ENCODE peak calls at places on chromosomes 3 and 15, in six cellular contexts. S is AG08396, E is RPMI7951, R is iPS-NIHi11, F is ACHN, K is hypothalamus. B is an unnamed sample.
A peak's percentile ranks its signal among the peaks of the same experiment; 100 is the strongest.

GRCh38 chr3:70947584-70947983 is 635.1 kb upstream of the MDFIC2 start:
- DNase-seq in S (no peak), E (no peak), R (no peak), F (no peak), K (no peak), B (no peak)

GRCh38 chr3:193825617-193826016 is 232.6 kb downstream of the OPA1 start:
- DNase-seq in S (no peak), E (no peak), R (no peak), F (no peak), K (no peak), B (no peak)

GRCh38 chr3:9727041-9727595 is 4.4 kb upstream of the BRPF1 start:
- DNase-seq in S (no peak), E (peak; percentile 49), R (peak; percentile 70), F (peak; percentile 40), K (no peak), B (no peak)

GRCh38 chr3:116614795-116615362 is 94.7 kb upstream of the TUSC7 start:
- DNase-seq in S (no peak), E (no peak), R (peak; percentile 15), F (peak; percentile 14), K (no peak), B (no peak)

GRCh38 chr3:51706021-51706485 is 815 bp upstream of the GRM2 start:
- DNase-seq in S (no peak), E (no peak), R (no peak), F (no peak), K (no peak), B (no peak)

GRCh38 chr3:113495035-113495434 is 19.9 kb downstream of the SPICE1 start:
- DNase-seq in S (peak; percentile 15), E (peak; percentile 37), R (peak; percentile 18), F (peak; percentile 44), K (no peak), B (no peak)

GRCh38 chr15:64653757-64654156 is 121.6 kb downstream of the RBPMS2 start:
- DNase-seq in S (no peak), E (peak; percentile 18), R (no peak), F (peak; percentile 17), K (no peak), B (no peak)

GRCh38 chr3:13207578-13207922 is 134.3 kb upstream of the IQSEC1 start:
- DNase-seq in S (no peak), E (no peak), R (no peak), F (no peak), K (no peak), B (no peak)

GRCh38 chr3:177703788-177704187 is 506.5 kb upstream of the TBL1XR1 start:
- DNase-seq in S (no peak), E (peak; percentile 45), R (no peak), F (no peak), K (no peak), B (no peak)

GRCh38 chr3:189588061-189588817 is 43.0 kb upstream of the TP63 start:
- DNase-seq in S (peak; percentile 13), E (peak; percentile 83), R (no peak), F (no peak), K (no peak), B (no peak)

GRCh38 chr3:127546970-127547733 is 43.4 kb downstream of the TPRA1 start:
- DNase-seq in S (no peak), E (no peak), R (peak; percentile 52), F (no peak), K (no peak), B (no peak)

GRCh38 chr15:35728176-35728938 is 182.4 kb upstream of the DPH6 start:
- DNase-seq in S (no peak), E (no peak), R (no peak), F (no peak), K (no peak), B (peak; percentile 96)

GRCh38 chr15:57782731-57783130 is 76.2 kb downstream of the POLR2M start:
- DNase-seq in S (no peak), E (peak; percentile 28), R (no peak), F (no peak), K (no peak), B (no peak)

GRCh38 chr15:71800835-71801745 is 9.3 kb upstream of the NR2E3 start:
- DNase-seq in S (peak; percentile 78), E (peak; percentile 71), R (peak; percentile 66), F (peak; percentile 80), K (no peak), B (peak; percentile 76)

GRCh38 chr15:69735126-69735525 is 282.5 kb downstream of the RPLP1 start:
- DNase-seq in S (no peak), E (peak; percentile 49), R (peak; percentile 39), F (no peak), K (no peak), B (no peak)

GRCh38 chr15:76963596-76963995 is 31.3 kb upstream of the PSTPIP1 start:
- DNase-seq in S (no peak), E (no peak), R (peak; percentile 39), F (no peak), K (no peak), B (no peak)

GRCh38 chr3:26099692-26100091 is 309.8 kb downstream of the OXSM start:
- DNase-seq in S (no peak), E (no peak), R (no peak), F (no peak), K (no peak), B (peak; percentile 66)

GRCh38 chr3:130901463-130902204 is 7.8 kb downstream of the ATP2C1 start:
- DNase-seq in S (no peak), E (peak; percentile 50), R (no peak), F (no peak), K (no peak), B (no peak)

GRCh38 chr3:14141602-14142315 is 16.9 kb downstream of the TMEM43 start:
- DNase-seq in S (no peak), E (no peak), R (no peak), F (no peak), K (no peak), B (no peak)

GRCh38 chr3:79217096-79217495 is 550.7 kb downstream of the ROBO1 start:
- DNase-seq in S (no peak), E (no peak), R (no peak), F (no peak), K (no peak), B (no peak)

GRCh38 chr15:81377871-81378270 is 3.9 kb upstream of the TMC3 start:
- DNase-seq in S (no peak), E (no peak), R (no peak), F (no peak), K (no peak), B (no peak)

GRCh38 chr3:142888484-142889262 is at the start of gene PCOLCE2:
- DNase-seq in S (peak; percentile 51), E (peak; percentile 16), R (peak; percentile 73), F (peak; percentile 49), K (peak; percentile 11), B (no peak)

GRCh38 chr3:111884411-111885018 is 25.4 kb downstream of the PHLDB2 start:
- DNase-seq in S (no peak), E (no peak), R (no peak), F (no peak), K (no peak), B (no peak)

GRCh38 chr3:5309181-5309580 is 121.7 kb downstream of the EDEM1 start:
- DNase-seq in S (peak; percentile 31), E (no peak), R (no peak), F (no peak), K (no peak), B (no peak)

GRCh38 chr3:45362161-45362560 is 26.2 kb upstream of the LARS2 start:
- DNase-seq in S (no peak), E (no peak), R (no peak), F (no peak), K (no peak), B (no peak)

GRCh38 chr3:46566040-46566631 is at the start of gene LRRC2:
- DNase-seq in S (peak; percentile 57), E (peak; percentile 69), R (peak; percentile 58), F (no peak), K (no peak), B (no peak)

GRCh38 chr3:1275495-1275894 is 182.7 kb downstream of the CNTN6 start:
- DNase-seq in S (no peak), E (no peak), R (no peak), F (peak; percentile 37), K (no peak), B (no peak)

GRCh38 chr3:104879919-104880318 is 486.8 kb upstream of the ALCAM start:
- DNase-seq in S (peak; percentile 13), E (no peak), R (no peak), F (no peak), K (no peak), B (no peak)

GRCh38 chr15:75831806-75832102 is 11.5 kb upstream of the UBE2Q2 start:
- DNase-seq in S (no peak), E (no peak), R (no peak), F (no peak), K (no peak), B (no peak)

GRCh38 chr3:4990061-4990460 is 10.8 kb downstream of the BHLHE40 start:
- DNase-seq in S (no peak), E (no peak), R (no peak), F (no peak), K (no peak), B (no peak)

GRCh38 chr3:171900396-171900795 is 57.2 kb downstream of the TMEM212 start:
- DNase-seq in S (no peak), E (no peak), R (no peak), F (no peak), K (no peak), B (no peak)

GRCh38 chr3:5021571-5022092 is 42.4 kb downstream of the BHLHE40 start:
- DNase-seq in S (peak; percentile 63), E (peak; percentile 93), R (no peak), F (no peak), K (no peak), B (peak; percentile 74)

GRCh38 chr3:19348929-19349564 is 200.7 kb downstream of the KCNH8 start:
- DNase-seq in S (peak; percentile 4), E (peak; percentile 1), R (peak; percentile 52), F (peak; percentile 39), K (no peak), B (no peak)

GRCh38 chr15:34616613-34617012 is 33.2 kb upstream of the GOLGA8B start:
- DNase-seq in S (peak; percentile 3), E (peak; percentile 51), R (peak; percentile 7), F (peak; percentile 33), K (no peak), B (no peak)

GRCh38 chr3:97930018-97930417 is 42.2 kb downstream of the RIOX2 start:
- DNase-seq in S (no peak), E (no peak), R (no peak), F (no peak), K (no peak), B (no peak)

GRCh38 chr15:42073418-42073817 is 20.9 kb downstream of the PLA2G4D start:
- DNase-seq in S (no peak), E (no peak), R (no peak), F (no peak), K (no peak), B (no peak)

GRCh38 chr3:144055604-144056003 is 84.0 kb downstream of the DIPK2A start:
- DNase-seq in S (no peak), E (no peak), R (no peak), F (peak; percentile 6), K (no peak), B (no peak)

GRCh38 chr3:58492385-58492970 is 582 bp downstream of the KCTD6 start:
- DNase-seq in S (no peak), E (no peak), R (no peak), F (peak; percentile 11), K (no peak), B (no peak)

GRCh38 chr3:52649461-52650210 is 36.1 kb downstream of the PBRM1 start:
- DNase-seq in S (peak; percentile 8), E (no peak), R (no peak), F (no peak), K (no peak), B (no peak)